ENCODE peak calls at places on chromosomes 5 and 9, in four cellular contexts. One of them, this sample, is unnamed. For H3K9me2, the result is how much of the 10 kb centered on the place peaks cover.

GRCh38 chr9:118575341-118576070 is 793.7 kb downstream of the BRINP1 start:
- DNase-seq in GM23248: peak
- DNase-seq in OCI-LY7: no peak
- DNase-seq in PC-9: no peak
- DNase-seq in this sample: no peak

GRCh38 chr9:128175102-128175563 is 15.1 kb downstream of the BBLN start:
- DNase-seq in PC-9: no peak
- DNase-seq in GM23248: peak
- DNase-seq in OCI-LY7: no peak
- DNase-seq in this sample: no peak

GRCh38 chr9:133732351-133733073 is 5.6 kb downstream of the SARDH start:
- DNase-seq in GM23248: no peak
- DNase-seq in OCI-LY7: no peak
- DNase-seq in PC-9: no peak
- DNase-seq in this sample: no peak

GRCh38 chr5:139481580-139482049 is 943 bp downstream of the STING1 start:
- DNase-seq in GM23248: peak
- DNase-seq in OCI-LY7: no peak
- DNase-seq in PC-9: no peak
- DNase-seq in this sample: no peak

GRCh38 chr5:34655354-34655991 is 655 bp upstream of the RAI14 start:
- DNase-seq in PC-9: peak
- DNase-seq in OCI-LY7: no peak
- DNase-seq in GM23248: peak
- DNase-seq in this sample: peak

GRCh38 chr5:1725641-1726468 is 73.8 kb downstream of the MRPL36 start:
- DNase-seq in OCI-LY7: no peak
- DNase-seq in PC-9: no peak
- DNase-seq in GM23248: no peak
- DNase-seq in this sample: no peak

GRCh38 chr5:147093138-147093537 is 141.7 kb upstream of the STK32A start:
- DNase-seq in OCI-LY7: no peak
- DNase-seq in PC-9: no peak
- DNase-seq in GM23248: peak
- DNase-seq in this sample: no peak

GRCh38 chr9:133976888-133977287 is 15.2 kb downstream of the VAV2 start:
- DNase-seq in PC-9: no peak
- DNase-seq in OCI-LY7: no peak
- DNase-seq in GM23248: no peak
- DNase-seq in this sample: no peak

GRCh38 chr5:54743997-54744788 is 226.6 kb downstream of the SNX18 start:
- DNase-seq in PC-9: peak
- DNase-seq in OCI-LY7: peak
- DNase-seq in GM23248: peak
- DNase-seq in this sample: peak

GRCh38 chr9:69200071-69200470 is 26.0 kb downstream of the TJP2 start:
- DNase-seq in PC-9: no peak
- DNase-seq in GM23248: peak
- DNase-seq in OCI-LY7: no peak
- DNase-seq in this sample: no peak

GRCh38 chr9:77707696-77708095 is 59.6 kb upstream of the GNA14 start:
- DNase-seq in GM23248: peak
- DNase-seq in OCI-LY7: no peak
- DNase-seq in PC-9: peak
- DNase-seq in this sample: no peak

GRCh38 chr5:103512506-103512905 is 50.1 kb downstream of the NUDT12 start:
- DNase-seq in OCI-LY7: no peak
- DNase-seq in GM23248: no peak
- DNase-seq in PC-9: no peak
- DNase-seq in this sample: no peak

GRCh38 chr5:10578292-10578663 is 14.4 kb downstream of the ANKRD33B start:
- DNase-seq in OCI-LY7: no peak
- DNase-seq in PC-9: no peak
- DNase-seq in GM23248: no peak
- DNase-seq in this sample: no peak

GRCh38 chr9:115063058-115063850 is 54.7 kb downstream of the TNC start:
- DNase-seq in PC-9: no peak
- DNase-seq in OCI-LY7: no peak
- DNase-seq in GM23248: peak
- DNase-seq in this sample: no peak

GRCh38 chr9:97506787-97507186 is 5.3 kb downstream of the TMOD1 start:
- DNase-seq in GM23248: no peak
- DNase-seq in PC-9: no peak
- DNase-seq in OCI-LY7: no peak
- DNase-seq in this sample: no peak

GRCh38 chr9:74078647-74079046 is 418.5 kb upstream of the RORB start:
- DNase-seq in OCI-LY7: no peak
- DNase-seq in GM23248: no peak
- DNase-seq in PC-9: peak
- DNase-seq in this sample: no peak

GRCh38 chr5:125006011-125006685 is 259.7 kb upstream of the ZNF608 start:
- DNase-seq in OCI-LY7: peak
- DNase-seq in GM23248: no peak
- DNase-seq in PC-9: no peak
- DNase-seq in this sample: peak

GRCh38 chr9:126462617-126463016 is 136.0 kb downstream of the MVB12B start:
- DNase-seq in OCI-LY7: no peak
- DNase-seq in PC-9: no peak
- DNase-seq in GM23248: no peak
- DNase-seq in this sample: no peak

GRCh38 chr5:149069711-149070110 is 6.8 kb upstream of the SH3TC2 start:
- DNase-seq in PC-9: no peak
- DNase-seq in OCI-LY7: no peak
- DNase-seq in GM23248: no peak
- DNase-seq in this sample: no peak

GRCh38 chr5:135085133-135085935 is 51.3 kb upstream of the PITX1 start:
- DNase-seq in GM23248: peak
- DNase-seq in PC-9: peak
- DNase-seq in OCI-LY7: no peak
- DNase-seq in this sample: no peak

GRCh38 chr5:160438316-160439204 is 16.9 kb downstream of the PTTG1 start:
- DNase-seq in GM23248: peak
- DNase-seq in OCI-LY7: peak
- DNase-seq in PC-9: peak
- DNase-seq in this sample: peak

GRCh38 chr5:96384353-96384752 is 48.7 kb downstream of the PCSK1 start:
- DNase-seq in OCI-LY7: no peak
- DNase-seq in PC-9: peak
- DNase-seq in GM23248: peak
- DNase-seq in this sample: no peak

GRCh38 chr9:133449760-133450159 is 10.0 kb upstream of the CACFD1 start:
- DNase-seq in OCI-LY7: no peak
- DNase-seq in PC-9: peak
- DNase-seq in GM23248: peak
- DNase-seq in this sample: no peak

GRCh38 chr5:136047858-136048257 is 19.1 kb downstream of the TGFBI start:
- DNase-seq in OCI-LY7: no peak
- DNase-seq in PC-9: no peak
- DNase-seq in GM23248: no peak
- DNase-seq in this sample: no peak

GRCh38 chr5:160619381-160619780 is 197.7 kb downstream of the PTTG1 start:
- DNase-seq in GM23248: no peak
- DNase-seq in OCI-LY7: no peak
- DNase-seq in PC-9: no peak
- DNase-seq in this sample: no peak

DNA sequence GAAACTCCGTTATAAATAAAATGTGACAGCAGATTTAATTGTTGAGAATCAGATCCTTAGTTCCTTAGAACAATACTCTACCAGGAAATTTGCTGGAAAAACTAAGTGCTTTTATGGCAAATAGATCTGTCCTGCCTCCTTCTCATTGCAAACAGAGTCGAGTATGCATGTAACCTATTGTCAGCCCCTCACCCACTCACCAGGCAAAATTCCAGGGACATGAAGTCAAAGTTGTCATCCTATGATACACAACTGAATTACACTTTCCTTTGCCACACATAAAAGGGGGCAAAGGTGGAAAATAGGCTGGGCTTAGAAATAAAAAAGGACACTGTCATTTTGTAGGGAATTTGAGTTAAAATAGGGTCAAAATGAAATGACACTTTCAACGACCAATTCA is 453.0 kb downstream of the NFIB start:
- DNase-seq in OCI-LY7: no peak
- DNase-seq in GM23248: no peak
- DNase-seq in PC-9: no peak
- DNase-seq in this sample: no peak
- H3K9me2 ChIP-seq in OCI-LY7: under half
- H3K9me2 ChIP-seq in GM23248: under half
- H3K9me2 ChIP-seq in PC-9: under half
- H3K9me2 ChIP-seq in this sample: under half

DNA sequence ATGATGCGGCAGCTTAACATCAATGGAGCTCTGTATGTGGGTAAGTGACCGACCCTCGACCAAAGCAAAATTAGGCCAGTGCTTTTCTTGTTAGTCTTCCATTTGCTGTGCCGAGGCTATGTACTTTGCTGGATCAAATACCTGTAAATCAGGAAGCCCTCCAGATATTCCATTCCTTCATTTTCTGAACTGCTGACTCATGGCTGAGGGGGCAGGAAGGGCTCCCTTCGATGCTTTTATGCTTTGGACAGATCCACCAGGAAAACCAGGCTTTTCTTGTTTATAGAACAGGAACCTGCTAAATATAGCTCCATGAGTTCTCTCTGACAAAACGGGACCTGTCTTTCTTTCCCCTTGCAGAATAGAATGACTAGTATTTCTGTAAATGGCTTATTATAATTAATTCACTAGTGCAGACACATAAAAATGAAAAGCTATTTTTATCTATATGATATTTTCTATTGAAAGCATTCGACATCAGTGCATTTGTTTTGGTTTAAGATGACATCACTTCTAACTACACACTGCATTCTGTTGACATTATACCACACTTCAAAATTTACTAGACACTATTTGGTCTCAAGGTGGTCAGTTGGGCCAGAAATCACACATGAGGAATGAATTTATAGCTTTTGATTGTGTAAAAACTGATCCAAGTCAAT is 93.3 kb downstream of the LIFR start:
- DNase-seq in GM23248: peak
- DNase-seq in OCI-LY7: no peak
- DNase-seq in PC-9: peak
- DNase-seq in this sample: no peak
- H3K4me3 ChIP-seq in GM23248: no peak
- H3K4me3 ChIP-seq in OCI-LY7: no peak
- H3K4me3 ChIP-seq in PC-9: no peak
- H3K4me3 ChIP-seq in this sample: no peak

DNA sequence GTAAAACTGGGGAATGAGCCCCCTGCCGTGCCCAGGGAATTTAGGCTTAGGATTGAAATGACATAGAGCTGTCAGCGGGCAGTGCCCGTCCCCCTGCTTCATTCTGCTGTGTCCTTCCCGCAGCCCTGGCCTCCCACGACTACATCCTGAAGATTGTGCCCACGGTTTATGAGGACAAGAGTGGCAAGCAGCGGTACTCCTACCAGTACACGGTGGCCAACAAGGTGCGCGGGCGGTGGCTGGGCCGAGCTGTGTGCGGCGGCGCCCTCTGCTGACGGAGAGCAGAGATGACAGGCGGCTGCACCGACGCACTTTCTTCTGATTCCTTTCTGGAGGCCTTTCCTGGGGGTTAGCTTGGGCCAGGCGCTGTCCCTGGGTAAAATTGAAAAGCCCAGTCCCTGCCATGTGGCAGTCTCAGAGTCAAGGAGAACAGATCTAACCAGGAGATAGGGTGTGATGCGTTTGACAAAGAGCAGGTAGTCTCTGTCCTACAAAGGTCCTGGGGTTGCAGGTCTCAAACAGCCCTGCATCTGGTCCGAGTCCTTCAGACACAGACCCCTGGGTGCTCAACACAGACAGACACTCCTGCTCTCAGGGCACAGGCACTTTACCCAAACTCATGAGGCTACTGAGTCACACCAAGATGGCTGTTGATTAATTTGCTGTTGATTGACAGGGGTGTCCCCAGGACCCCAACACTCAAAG is 26.8 kb upstream of the RPL26L1 start:
- DNase-seq in PC-9: peak
- DNase-seq in GM23248: peak
- DNase-seq in OCI-LY7: peak
- DNase-seq in this sample: peak
- H2AFZ ChIP-seq in PC-9: no peak
- H2AFZ ChIP-seq in GM23248: no peak
- H2AFZ ChIP-seq in OCI-LY7: no peak
- H2AFZ ChIP-seq in this sample: no peak

GRCh38 chr9:82893549-82893948 is 169.4 kb downstream of the RASEF start:
- DNase-seq in OCI-LY7: no peak
- DNase-seq in GM23248: no peak
- DNase-seq in PC-9: no peak
- DNase-seq in this sample: no peak
- H3K9me2 ChIP-seq in OCI-LY7: under half
- H3K9me2 ChIP-seq in GM23248: under half
- H3K9me2 ChIP-seq in PC-9: under half
- H3K9me2 ChIP-seq in this sample: under half